ENCODE peak calls at places on chromosomes 3 and 15, in five cellular contexts. One of them, this sample, is unnamed.

GRCh38 chr3:128910006-128910405 is 30.6 kb downstream of the ACAD9 start:
- DNase-seq in stomach: no peak
- DNase-seq in HCT116: no peak
- DNase-seq in transverse colon: no peak
- DNase-seq in suprapubic skin: no peak
- DNase-seq in this sample: no peak

GRCh38 chr3:31546152-31546551 is 13.4 kb downstream of the STT3B start:
- DNase-seq in stomach: no peak
- DNase-seq in HCT116: no peak
- DNase-seq in transverse colon: no peak
- DNase-seq in suprapubic skin: no peak
- DNase-seq in this sample: no peak

GRCh38 chr3:106560451-106560966 is 691.7 kb upstream of the CBLB start:
- DNase-seq in stomach: no peak
- DNase-seq in HCT116: no peak
- DNase-seq in transverse colon: no peak
- DNase-seq in suprapubic skin: no peak
- DNase-seq in this sample: no peak

GRCh38 chr15:79315623-79316328 is 4.9 kb downstream of the TMED3 start:
- DNase-seq in stomach: peak; percentile 62
- DNase-seq in HCT116: no peak
- DNase-seq in transverse colon: no peak
- DNase-seq in suprapubic skin: no peak
- DNase-seq in this sample: no peak

GRCh38 chr3:171187706-171188290 is 161.3 kb upstream of the SLC2A2 start:
- DNase-seq in stomach: no peak
- DNase-seq in HCT116: no peak
- DNase-seq in transverse colon: no peak
- DNase-seq in suprapubic skin: no peak
- DNase-seq in this sample: no peak

GRCh38 chr3:189756651-189757078 is 125.5 kb downstream of the TP63 start:
- DNase-seq in stomach: no peak
- DNase-seq in HCT116: no peak
- DNase-seq in transverse colon: no peak
- DNase-seq in suprapubic skin: no peak
- DNase-seq in this sample: no peak

GRCh38 chr3:117019082-117019713 is 309.6 kb downstream of the TUSC7 start:
- DNase-seq in stomach: peak; percentile 64
- DNase-seq in HCT116: no peak
- DNase-seq in transverse colon: peak; percentile 56
- DNase-seq in suprapubic skin: no peak
- DNase-seq in this sample: peak; percentile 56

GRCh38 chr15:38503497-38503896 is 49.6 kb downstream of the FAM98B start:
- DNase-seq in stomach: no peak
- DNase-seq in HCT116: no peak
- DNase-seq in transverse colon: no peak
- DNase-seq in suprapubic skin: no peak
- DNase-seq in this sample: no peak

GRCh38 chr15:31300208-31300661 is 26.4 kb upstream of the KLF13 start:
- DNase-seq in stomach: no peak
- DNase-seq in HCT116: no peak
- DNase-seq in transverse colon: no peak
- DNase-seq in suprapubic skin: no peak
- DNase-seq in this sample: peak; percentile 50

GRCh38 chr15:60643490-60644040 is 164.6 kb upstream of the ICE2 start:
- DNase-seq in stomach: no peak
- DNase-seq in HCT116: no peak
- DNase-seq in transverse colon: no peak
- DNase-seq in suprapubic skin: no peak
- DNase-seq in this sample: no peak

GRCh38 chr15:80550910-80551265 is 144.2 kb upstream of the ABHD17C start:
- DNase-seq in stomach: no peak
- DNase-seq in HCT116: no peak
- DNase-seq in transverse colon: no peak
- DNase-seq in suprapubic skin: no peak
- DNase-seq in this sample: no peak

DNA sequence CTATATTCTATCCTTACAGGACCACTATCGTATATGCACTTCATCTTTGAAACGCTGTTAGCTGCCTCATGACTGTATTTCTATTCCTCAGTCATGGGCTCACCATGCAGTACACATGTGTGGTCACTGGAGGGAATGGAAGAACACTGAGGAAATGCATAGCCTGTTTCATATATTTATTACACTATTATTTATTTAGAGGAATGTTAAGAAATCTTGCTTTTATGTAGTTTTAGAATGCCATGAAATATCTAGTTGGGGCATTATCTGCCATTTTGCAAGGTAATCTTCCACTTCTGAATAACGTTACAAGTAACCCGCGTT is 155.7 kb downstream of the IGF1R start:
- DNase-seq in stomach: no peak
- DNase-seq in HCT116: no peak
- DNase-seq in transverse colon: no peak
- DNase-seq in suprapubic skin: no peak
- DNase-seq in this sample: no peak
- H3K4me1 ChIP-seq in stomach: peaks cover 69% of the 10 kb centered on the region
- H3K4me1 ChIP-seq in HCT116: peaks cover 54% of the 10 kb centered on the region
- H3K4me1 ChIP-seq in transverse colon: peaks cover 47% of the 10 kb centered on the region
- H3K4me1 ChIP-seq in suprapubic skin: peaks cover 30% of the 10 kb centered on the region
- H3K4me1 ChIP-seq in this sample: no peaks in the 10 kb centered on the region

DNA sequence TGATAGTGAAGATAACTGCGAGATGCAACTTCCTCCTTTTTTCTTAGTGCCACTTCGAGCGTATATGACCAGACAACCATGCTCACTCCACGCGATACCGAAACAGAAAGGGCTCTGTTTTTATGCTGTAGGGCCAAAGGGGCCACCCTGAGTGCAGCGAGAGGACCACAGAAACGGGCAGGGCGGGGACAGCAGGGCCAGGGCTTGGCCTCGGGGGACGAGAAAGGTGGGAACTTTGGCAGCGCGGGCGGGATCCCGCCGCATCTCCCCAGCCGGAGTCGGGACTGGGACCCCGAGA is 480 bp downstream of the VPS13C start:
- DNase-seq in stomach: peak; percentile 55
- DNase-seq in HCT116: no peak
- DNase-seq in transverse colon: peak; percentile 76
- DNase-seq in suprapubic skin: peak; percentile 73
- DNase-seq in this sample: peak; percentile 31
- TF ChIP-seq POLR2AphosphoS5 in stomach: peak; percentile 0
- TF ChIP-seq POLR2AphosphoS5 in HCT116: no peak
- TF ChIP-seq POLR2AphosphoS5 in transverse colon: no peak
- TF ChIP-seq POLR2AphosphoS5 in suprapubic skin: no peak
- TF ChIP-seq POLR2AphosphoS5 in this sample: no peak

GRCh38 chr15:63054985-63055384 is 12.4 kb downstream of the TPM1 start:
- DNase-seq in stomach: no peak
- DNase-seq in HCT116: no peak
- DNase-seq in transverse colon: no peak
- DNase-seq in suprapubic skin: no peak
- DNase-seq in this sample: no peak
- H3K4me1 ChIP-seq in stomach: peaks cover 43% of the 10 kb centered on the region
- H3K4me1 ChIP-seq in HCT116: peaks cover 11% of the 10 kb centered on the region
- H3K4me1 ChIP-seq in transverse colon: peaks cover 84% of the 10 kb centered on the region
- H3K4me1 ChIP-seq in suprapubic skin: peaks cover 54% of the 10 kb centered on the region
- H3K4me1 ChIP-seq in this sample: peaks cover 7% of the 10 kb centered on the region

GRCh38 chr15:71329041-71329440 is 213.8 kb downstream of the THSD4 start:
- DNase-seq in stomach: no peak
- DNase-seq in HCT116: no peak
- DNase-seq in transverse colon: peak; percentile 25
- DNase-seq in suprapubic skin: no peak
- DNase-seq in this sample: peak; percentile 27
- TF ChIP-seq POLR2AphosphoS5 in stomach: no peak
- TF ChIP-seq POLR2AphosphoS5 in HCT116: no peak
- TF ChIP-seq POLR2AphosphoS5 in transverse colon: no peak
- TF ChIP-seq POLR2AphosphoS5 in suprapubic skin: no peak
- TF ChIP-seq POLR2AphosphoS5 in this sample: no peak

This sample was measured in breast epithelium.